ENCODE peak calls at places on chromosome 15, in ten cellular contexts. Z is HepG2, Y is breast epithelium, Q is stomach, N is sigmoid colon, H is spleen, W is esophagus muscularis mucosa, D is K562, T is H1, X is transverse colon. L is an unnamed sample.

GRCh38 chr15:71203573-71204444 is 88.5 kb downstream of the THSD4 start:
- DNase-seq in Z (no peak), Y (no peak), Q (no peak), N (no peak), H (no peak), W (no peak), D (no peak), T (peak; percentile 77), X (no peak), L (no peak)

GRCh38 chr15:84604804-84605203 is 4.0 kb downstream of the ZSCAN2 start:
- DNase-seq in Z (no peak), Y (no peak), Q (no peak), N (no peak), H (no peak), W (no peak), D (no peak), T (no peak), X (no peak), L (no peak)

GRCh38 chr15:40197434-40197833 is 36.6 kb downstream of the BUB1B start:
- DNase-seq in Z (no peak), Y (no peak), Q (no peak), N (no peak), H (no peak), W (no peak), D (no peak), T (no peak), X (no peak), L (no peak)

GRCh38 chr15:63598467-63599400 is 1.5 kb downstream of the FBXL22 start:
- DNase-seq in Z (peak; percentile 32), Y (no peak), Q (peak; percentile 70), N (peak; percentile 89), H (no peak), W (peak; percentile 87), D (no peak), T (no peak), X (peak; percentile 79), L (no peak)

GRCh38 chr15:79007066-79007465 is 62.2 kb upstream of the CTSH start:
- DNase-seq in Z (peak; percentile 75), Y (no peak), Q (peak; percentile 63), N (no peak), H (peak; percentile 59), W (no peak), D (peak; percentile 79), T (peak; percentile 87), X (peak; percentile 53), L (no peak)

GRCh38 chr15:76193934-76194333 is 117.3 kb downstream of the ETFA start:
- DNase-seq in Z (no peak), Y (no peak), Q (no peak), N (no peak), H (no peak), W (no peak), D (no peak), T (no peak), X (no peak), L (no peak)

GRCh38 chr15:23497710-23498111 is 50.7 kb upstream of the GOLGA6L2 start:
- DNase-seq in Z (no peak), Y (no peak), Q (no peak), N (no peak), H (no peak), W (no peak), D (peak; percentile 11), T (no peak), X (no peak), L (no peak)

GRCh38 chr15:31255732-31256384 is 70.8 kb upstream of the KLF13 start:
- DNase-seq in Z (no peak), Y (no peak), Q (no peak), N (no peak), H (peak; percentile 72), W (no peak), D (no peak), T (no peak), X (peak; percentile 64), L (no peak)

GRCh38 chr15:65374831-65375401 is 2.9 kb downstream of the IGDCC3 start:
- DNase-seq in Z (no peak), Y (no peak), Q (no peak), N (no peak), H (peak; percentile 42), W (no peak), D (no peak), T (no peak), X (no peak), L (no peak)

GRCh38 chr15:65375871-65376552 is 1.8 kb downstream of the IGDCC3 start:
- DNase-seq in Z (no peak), Y (no peak), Q (no peak), N (peak; percentile 36), H (peak; percentile 35), W (no peak), D (no peak), T (no peak), X (no peak), L (no peak)

GRCh38 chr15:65377976-65378366 is at the start of gene IGDCC3:
- DNase-seq in Z (peak; percentile 81), Y (no peak), Q (no peak), N (no peak), H (no peak), W (no peak), D (peak; percentile 31), T (peak; percentile 85), X (no peak), L (no peak)

GRCh38 chr15:65376767-65377104 is 1.1 kb downstream of the IGDCC3 start:
- DNase-seq in Z (no peak), Y (no peak), Q (no peak), N (no peak), H (peak; percentile 65), W (no peak), D (no peak), T (no peak), X (no peak), L (no peak)

DNA sequence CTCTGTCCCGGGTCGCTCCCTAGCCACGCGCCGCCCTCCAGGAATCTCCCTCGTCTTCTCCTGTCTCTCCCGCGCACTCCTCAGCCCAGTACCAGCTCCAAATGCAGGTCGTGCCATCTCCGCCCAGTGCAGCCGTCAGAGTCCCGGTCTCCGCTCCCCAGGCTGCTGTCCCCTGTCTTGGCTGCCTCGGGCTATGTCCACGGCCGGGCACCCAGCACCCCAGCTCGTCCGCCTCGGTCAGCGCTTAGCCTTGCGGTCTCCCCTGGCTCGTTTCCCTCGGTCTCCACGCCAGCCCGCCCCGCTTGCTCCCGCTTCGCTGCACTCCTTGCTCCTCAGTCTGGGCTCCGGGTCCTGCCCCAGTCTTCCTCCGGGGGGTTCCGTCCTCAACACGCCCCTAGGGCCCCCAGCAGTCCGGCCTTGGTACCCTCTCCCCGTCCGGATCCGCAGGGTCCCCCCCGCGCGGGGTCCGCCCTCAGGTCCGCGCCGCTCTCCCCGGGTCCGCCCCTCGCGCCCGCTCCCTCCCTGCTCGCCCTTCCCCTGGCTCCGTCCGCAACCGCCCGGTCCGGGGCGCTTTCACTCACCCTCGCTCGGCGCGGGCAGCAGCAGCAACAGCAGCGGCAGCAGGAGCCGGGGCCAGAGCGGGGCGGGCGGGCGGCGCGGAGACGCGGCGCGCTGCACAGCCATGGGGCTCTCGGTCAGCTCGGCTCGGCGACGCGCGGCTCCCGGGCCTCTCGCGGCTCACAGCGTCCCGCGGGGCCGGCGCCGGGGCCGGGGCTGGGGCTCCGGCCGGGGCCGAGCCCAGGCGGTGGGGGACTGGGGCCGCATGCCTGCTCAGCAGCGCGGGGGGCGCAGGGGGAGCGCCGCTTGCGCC is 462 bp downstream of the IGDCC3 start:
- DNase-seq in Z (no peak), Y (no peak), Q (no peak), N (no peak), H (no peak), W (no peak), D (no peak), T (peak; percentile 83), X (no peak), L (peak; percentile 88)
- H3K4me3 ChIP-seq in Z (peak overlapping the region; percentile 97), Y (peak overlapping the region; percentile 53), Q (peak overlapping the region; percentile 78), N (peak overlapping the region; percentile 56), H (peak overlapping the region; percentile 58), W (peak overlapping the region; percentile 69), D (no peak overlapping the region), T (peak overlapping the region; percentile 77), X (peak overlapping the region; percentile 59), L (peak overlapping the region; percentile 53)

GRCh38 chr15:25059698-25060471 is 105.1 kb downstream of the SNRPN start:
- DNase-seq in Z (no peak), Y (no peak), Q (no peak), N (no peak), H (peak; percentile 43), W (no peak), D (no peak), T (no peak), X (no peak), L (peak; percentile 14)

GRCh38 chr15:25062551-25063430 is 108.0 kb downstream of the SNRPN start:
- DNase-seq in Z (no peak), Y (no peak), Q (no peak), N (peak; percentile 10), H (peak; percentile 30), W (no peak), D (no peak), T (no peak), X (no peak), L (no peak)

GRCh38 chr15:25060996-25061620 is 106.3 kb downstream of the SNRPN start:
- DNase-seq in Z (no peak), Y (no peak), Q (no peak), N (no peak), H (peak; percentile 29), W (no peak), D (no peak), T (no peak), X (no peak), L (peak; percentile 16)

GRCh38 chr15:25060472-25060803 is 105.7 kb downstream of the SNRPN start:
- DNase-seq in Z (no peak), Y (no peak), Q (peak; percentile 23), N (no peak), H (no peak), W (no peak), D (no peak), T (no peak), X (no peak), L (peak; percentile 39)

GRCh38 chr15:25061808-25062550 is 107.2 kb downstream of the SNRPN start:
- DNase-seq in Z (no peak), Y (no peak), Q (no peak), N (no peak), H (peak; percentile 46), W (no peak), D (no peak), T (no peak), X (no peak), L (peak; percentile 4)
- H3K9me3 ChIP-seq in Z (peaks cover 100% of the 10 kb centered on the region), Y (peaks cover 100% of the 10 kb centered on the region), Q (peaks cover 99% of the 10 kb centered on the region), N (peaks cover 96% of the 10 kb centered on the region), H (peaks cover 100% of the 10 kb centered on the region), W (peaks cover 100% of the 10 kb centered on the region), D (peaks cover 2% of the 10 kb centered on the region), T (peaks cover 100% of the 10 kb centered on the region), X (peaks cover 100% of the 10 kb centered on the region), L (peaks cover 100% of the 10 kb centered on the region)

DNA sequence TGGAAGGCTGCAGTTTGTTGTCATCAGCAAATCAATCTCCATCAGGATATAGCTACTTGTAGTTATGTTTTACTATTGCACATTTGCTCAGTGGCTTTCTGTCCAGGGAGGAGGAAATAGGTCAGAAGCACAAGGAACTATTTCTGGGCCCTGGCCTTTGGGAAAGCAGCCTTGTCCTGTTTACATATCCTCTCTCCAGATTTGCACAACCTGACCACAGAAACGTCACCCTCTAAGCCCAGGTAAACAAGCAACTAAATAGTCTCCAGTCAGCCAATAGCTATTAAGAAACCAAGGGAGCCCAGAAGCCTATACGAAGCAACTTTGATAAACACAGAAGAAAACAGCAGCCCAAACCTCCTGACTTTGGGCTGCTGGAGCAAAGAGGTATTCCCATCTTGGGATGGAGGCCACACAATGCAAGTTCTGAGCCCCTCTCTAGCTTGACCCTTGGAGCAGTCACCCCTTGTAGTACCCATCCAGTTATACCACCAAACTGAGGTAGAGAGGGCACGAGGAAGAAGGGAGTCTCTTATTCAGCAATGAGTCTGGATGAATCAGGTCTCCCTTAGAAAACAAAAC is 2.3 kb upstream of the FEM1B start:
- DNase-seq in Z (peak; percentile 68), Y (peak; percentile 72), Q (peak; percentile 63), N (no peak), H (no peak), W (no peak), D (no peak), T (no peak), X (no peak), L (no peak)
- TF ChIP-seq POLR2AphosphoS5 in Z (no peak), Y (no peak), Q (no peak), N (no peak), H (no peak), W (no peak), D (no peak), T (no peak), X (no peak), L (no peak)

DNA sequence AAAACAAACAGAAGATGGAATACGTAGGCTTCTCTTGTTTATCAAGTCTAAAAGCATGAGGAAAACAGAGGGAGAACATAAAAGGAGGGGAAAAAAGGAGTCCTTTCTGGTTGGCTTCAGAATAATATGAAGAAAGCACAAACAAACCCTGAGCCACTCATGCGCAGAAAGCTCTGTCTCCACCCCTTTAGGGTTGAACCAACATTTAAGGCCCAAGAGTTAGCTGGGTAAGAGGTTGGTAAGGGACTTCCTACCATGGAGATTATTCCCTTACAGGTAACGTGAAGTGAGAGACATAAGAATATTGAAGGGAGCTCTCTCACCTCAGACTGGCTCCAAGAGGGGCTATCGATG is 145.3 kb downstream of the RORA start:
- DNase-seq in Z (no peak), Y (no peak), Q (no peak), N (no peak), H (no peak), W (no peak), D (no peak), T (no peak), X (no peak), L (no peak)
- H3K4me3 ChIP-seq in Z (no peak overlapping the region), Y (no peak overlapping the region), Q (no peak overlapping the region), N (no peak overlapping the region), H (no peak overlapping the region), W (no peak overlapping the region), D (no peak overlapping the region), T (no peak overlapping the region), X (no peak overlapping the region), L (no peak overlapping the region)

L was measured in upper lobe of left lung.